ENCODE peak calls at places on chromosomes 2 and 18, in nine cellular contexts. One of them, this sample, is unnamed. For H3K27me3, the result is how much of the 10 kb centered on the place peaks cover.

GRCh38 chr2:48248251-48248933 is 281.6 kb upstream of the STON1 start:
- DNase-seq in colonic mucosa: no peak
- DNase-seq in H9: peak
- DNase-seq in A673: peak
- DNase-seq in right lobe of liver: no peak
- DNase-seq in esophagus muscularis mucosa: no peak
- DNase-seq in psoas muscle: no peak
- DNase-seq in Peyer's patch: no peak
- DNase-seq in tibial artery: no peak
- DNase-seq in this sample: no peak

GRCh38 chr2:8987413-8987812 is 16.1 kb downstream of the MBOAT2 start:
- DNase-seq in colonic mucosa: no peak
- DNase-seq in H9: no peak
- DNase-seq in A673: no peak
- DNase-seq in right lobe of liver: no peak
- DNase-seq in esophagus muscularis mucosa: no peak
- DNase-seq in psoas muscle: no peak
- DNase-seq in Peyer's patch: no peak
- DNase-seq in tibial artery: no peak
- DNase-seq in this sample: no peak

GRCh38 chr2:230717595-230717994 is 5.0 kb downstream of the CAB39 start:
- DNase-seq in colonic mucosa: no peak
- DNase-seq in H9: no peak
- DNase-seq in A673: no peak
- DNase-seq in right lobe of liver: no peak
- DNase-seq in esophagus muscularis mucosa: no peak
- DNase-seq in psoas muscle: no peak
- DNase-seq in Peyer's patch: no peak
- DNase-seq in tibial artery: no peak
- DNase-seq in this sample: no peak

GRCh38 chr18:11733031-11733430 is 44.0 kb downstream of the GNAL start:
- DNase-seq in colonic mucosa: peak
- DNase-seq in H9: peak
- DNase-seq in A673: peak
- DNase-seq in right lobe of liver: peak
- DNase-seq in esophagus muscularis mucosa: peak
- DNase-seq in psoas muscle: peak
- DNase-seq in Peyer's patch: peak
- DNase-seq in tibial artery: peak
- DNase-seq in this sample: no peak

GRCh38 chr2:47165001-47165555 is 10.0 kb upstream of the STPG4 start:
- DNase-seq in colonic mucosa: no peak
- DNase-seq in H9: no peak
- DNase-seq in A673: no peak
- DNase-seq in right lobe of liver: no peak
- DNase-seq in esophagus muscularis mucosa: no peak
- DNase-seq in psoas muscle: no peak
- DNase-seq in Peyer's patch: no peak
- DNase-seq in tibial artery: no peak
- DNase-seq in this sample: no peak

GRCh38 chr2:22078701-22079100 is 954.9 kb downstream of the TDRD15 start:
- DNase-seq in colonic mucosa: no peak
- DNase-seq in H9: no peak
- DNase-seq in A673: peak
- DNase-seq in right lobe of liver: no peak
- DNase-seq in esophagus muscularis mucosa: no peak
- DNase-seq in psoas muscle: no peak
- DNase-seq in Peyer's patch: no peak
- DNase-seq in tibial artery: no peak
- DNase-seq in this sample: no peak

GRCh38 chr2:85971369-85971768 is 82.6 kb upstream of the ST3GAL5 start:
- DNase-seq in colonic mucosa: no peak
- DNase-seq in H9: no peak
- DNase-seq in A673: no peak
- DNase-seq in right lobe of liver: no peak
- DNase-seq in esophagus muscularis mucosa: no peak
- DNase-seq in psoas muscle: no peak
- DNase-seq in Peyer's patch: no peak
- DNase-seq in tibial artery: no peak
- DNase-seq in this sample: no peak

GRCh38 chr18:10518595-10519273 is 7.1 kb upstream of the NAPG start:
- DNase-seq in colonic mucosa: peak
- DNase-seq in H9: no peak
- DNase-seq in A673: peak
- DNase-seq in right lobe of liver: no peak
- DNase-seq in esophagus muscularis mucosa: no peak
- DNase-seq in psoas muscle: peak
- DNase-seq in Peyer's patch: no peak
- DNase-seq in tibial artery: peak
- DNase-seq in this sample: no peak

GRCh38 chr2:23037596-23037995 is 347.4 kb upstream of the KLHL29 start:
- DNase-seq in colonic mucosa: no peak
- DNase-seq in H9: no peak
- DNase-seq in A673: no peak
- DNase-seq in right lobe of liver: no peak
- DNase-seq in esophagus muscularis mucosa: no peak
- DNase-seq in psoas muscle: no peak
- DNase-seq in Peyer's patch: no peak
- DNase-seq in tibial artery: no peak
- DNase-seq in this sample: no peak

GRCh38 chr18:28080876-28081300 is 96.0 kb downstream of the CDH2 start:
- DNase-seq in colonic mucosa: no peak
- DNase-seq in H9: no peak
- DNase-seq in A673: no peak
- DNase-seq in right lobe of liver: no peak
- DNase-seq in esophagus muscularis mucosa: no peak
- DNase-seq in psoas muscle: no peak
- DNase-seq in Peyer's patch: no peak
- DNase-seq in tibial artery: no peak
- DNase-seq in this sample: no peak

GRCh38 chr18:75141166-75141565 is 67.8 kb downstream of the PTGR3 start:
- DNase-seq in colonic mucosa: no peak
- DNase-seq in H9: no peak
- DNase-seq in A673: no peak
- DNase-seq in right lobe of liver: no peak
- DNase-seq in esophagus muscularis mucosa: peak
- DNase-seq in psoas muscle: no peak
- DNase-seq in Peyer's patch: no peak
- DNase-seq in tibial artery: no peak
- DNase-seq in this sample: no peak

GRCh38 chr2:69890881-69891280 is 2.9 kb upstream of the SNRNP27 start:
- DNase-seq in colonic mucosa: no peak
- DNase-seq in H9: no peak
- DNase-seq in A673: no peak
- DNase-seq in right lobe of liver: no peak
- DNase-seq in esophagus muscularis mucosa: no peak
- DNase-seq in psoas muscle: no peak
- DNase-seq in Peyer's patch: no peak
- DNase-seq in tibial artery: no peak
- DNase-seq in this sample: no peak

GRCh38 chr2:238878051-238878735 is 30.3 kb downstream of the TWIST2 start:
- DNase-seq in colonic mucosa: no peak
- DNase-seq in H9: no peak
- DNase-seq in A673: no peak
- DNase-seq in right lobe of liver: no peak
- DNase-seq in esophagus muscularis mucosa: no peak
- DNase-seq in psoas muscle: no peak
- DNase-seq in Peyer's patch: no peak
- DNase-seq in tibial artery: no peak
- DNase-seq in this sample: no peak

GRCh38 chr2:7436096-7436906 is 519.1 kb downstream of the RNF144A start:
- DNase-seq in colonic mucosa: no peak
- DNase-seq in H9: no peak
- DNase-seq in A673: no peak
- DNase-seq in right lobe of liver: no peak
- DNase-seq in esophagus muscularis mucosa: no peak
- DNase-seq in psoas muscle: no peak
- DNase-seq in Peyer's patch: no peak
- DNase-seq in tibial artery: no peak
- DNase-seq in this sample: no peak

GRCh38 chr18:36828157-36828629 is 609 bp downstream of the TPGS2 start:
- DNase-seq in colonic mucosa: peak
- DNase-seq in H9: peak
- DNase-seq in A673: peak
- DNase-seq in right lobe of liver: peak
- DNase-seq in esophagus muscularis mucosa: no peak
- DNase-seq in psoas muscle: peak
- DNase-seq in Peyer's patch: peak
- DNase-seq in tibial artery: peak
- DNase-seq in this sample: no peak

GRCh38 chr18:36830141-36830495 is 1.2 kb downstream of the KIAA1328 start:
- DNase-seq in colonic mucosa: no peak
- DNase-seq in H9: no peak
- DNase-seq in A673: no peak
- DNase-seq in right lobe of liver: no peak
- DNase-seq in esophagus muscularis mucosa: no peak
- DNase-seq in psoas muscle: no peak
- DNase-seq in Peyer's patch: no peak
- DNase-seq in tibial artery: no peak
- DNase-seq in this sample: no peak

GRCh38 chr18:36831139-36831538 is 2.2 kb downstream of the KIAA1328 start:
- DNase-seq in colonic mucosa: no peak
- DNase-seq in H9: no peak
- DNase-seq in A673: no peak
- DNase-seq in right lobe of liver: no peak
- DNase-seq in esophagus muscularis mucosa: no peak
- DNase-seq in psoas muscle: no peak
- DNase-seq in Peyer's patch: no peak
- DNase-seq in tibial artery: no peak
- DNase-seq in this sample: no peak

GRCh38 chr18:36828630-36829361 is at the start of the genes KIAA1328 and TPGS2:
- DNase-seq in colonic mucosa: peak
- DNase-seq in H9: peak
- DNase-seq in A673: peak
- DNase-seq in right lobe of liver: peak
- DNase-seq in esophagus muscularis mucosa: peak
- DNase-seq in psoas muscle: peak
- DNase-seq in Peyer's patch: peak
- DNase-seq in tibial artery: peak
- DNase-seq in this sample: peak

GRCh38 chr18:36829362-36830140 is 624 bp downstream of the KIAA1328 start:
- DNase-seq in colonic mucosa: peak
- DNase-seq in H9: no peak
- DNase-seq in A673: no peak
- DNase-seq in right lobe of liver: no peak
- DNase-seq in esophagus muscularis mucosa: no peak
- DNase-seq in psoas muscle: no peak
- DNase-seq in Peyer's patch: no peak
- DNase-seq in tibial artery: no peak
- DNase-seq in this sample: no peak
- TF ChIP-seq CTCF in colonic mucosa: no peak
- TF ChIP-seq CTCF in H9: peak
- TF ChIP-seq CTCF in A673: no peak
- TF ChIP-seq CTCF in right lobe of liver: no peak
- TF ChIP-seq CTCF in esophagus muscularis mucosa: no peak
- TF ChIP-seq CTCF in psoas muscle: peak
- TF ChIP-seq CTCF in Peyer's patch: no peak
- TF ChIP-seq CTCF in tibial artery: no peak
- TF ChIP-seq CTCF in this sample: no peak

GRCh38 chr2:37894047-37894446 is 31.0 kb upstream of the RMDN2 start:
- DNase-seq in colonic mucosa: no peak
- DNase-seq in H9: no peak
- DNase-seq in A673: no peak
- DNase-seq in right lobe of liver: no peak
- DNase-seq in esophagus muscularis mucosa: no peak
- DNase-seq in psoas muscle: no peak
- DNase-seq in Peyer's patch: no peak
- DNase-seq in tibial artery: no peak
- DNase-seq in this sample: no peak
- H3K27ac ChIP-seq in colonic mucosa: no peak
- H3K27ac ChIP-seq in H9: no peak
- H3K27ac ChIP-seq in A673: no peak
- H3K27ac ChIP-seq in right lobe of liver: no peak
- H3K27ac ChIP-seq in esophagus muscularis mucosa: no peak
- H3K27ac ChIP-seq in psoas muscle: no peak
- H3K27ac ChIP-seq in Peyer's patch: no peak
- H3K27ac ChIP-seq in tibial artery: no peak
- H3K27ac ChIP-seq in this sample: no peak

GRCh38 chr2:121707344-121707919 is 29.2 kb downstream of the NIFK start:
- DNase-seq in colonic mucosa: peak
- DNase-seq in H9: no peak
- DNase-seq in A673: no peak
- DNase-seq in right lobe of liver: no peak
- DNase-seq in esophagus muscularis mucosa: no peak
- DNase-seq in psoas muscle: no peak
- DNase-seq in Peyer's patch: no peak
- DNase-seq in tibial artery: no peak
- DNase-seq in this sample: no peak
- H3K27me3 ChIP-seq in colonic mucosa: under half
- H3K27me3 ChIP-seq in H9: under half
- H3K27me3 ChIP-seq in A673: under half
- H3K27me3 ChIP-seq in right lobe of liver: under half
- H3K27me3 ChIP-seq in esophagus muscularis mucosa: under half
- H3K27me3 ChIP-seq in psoas muscle: under half
- H3K27me3 ChIP-seq in Peyer's patch: under half
- H3K27me3 ChIP-seq in tibial artery: under half
- H3K27me3 ChIP-seq in this sample: under half

DNA sequence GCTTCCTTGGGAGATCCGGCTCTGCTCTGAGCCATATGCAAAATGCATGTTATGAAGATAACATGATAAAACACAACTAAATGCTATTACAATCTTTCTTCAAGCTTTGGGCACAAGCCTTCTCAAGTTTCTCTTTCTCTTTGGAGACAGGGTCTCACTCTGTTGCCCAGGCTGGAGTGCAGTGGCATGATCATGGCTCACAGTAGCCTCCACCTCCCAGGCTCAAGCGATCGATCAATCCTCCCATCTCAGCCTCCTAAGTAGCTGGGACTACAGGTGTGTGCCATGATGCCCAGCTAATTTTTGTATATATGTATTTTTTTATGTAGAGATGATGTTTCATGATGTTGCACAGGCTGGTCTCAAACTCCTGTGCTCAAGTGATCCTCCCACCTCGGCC is 107.7 kb upstream of the SP3 start:
- DNase-seq in colonic mucosa: no peak
- DNase-seq in H9: no peak
- DNase-seq in A673: no peak
- DNase-seq in right lobe of liver: no peak
- DNase-seq in esophagus muscularis mucosa: no peak
- DNase-seq in psoas muscle: no peak
- DNase-seq in Peyer's patch: no peak
- DNase-seq in tibial artery: no peak
- DNase-seq in this sample: no peak
- TF ChIP-seq CTCF in colonic mucosa: no peak
- TF ChIP-seq CTCF in H9: no peak
- TF ChIP-seq CTCF in A673: no peak
- TF ChIP-seq CTCF in right lobe of liver: no peak
- TF ChIP-seq CTCF in esophagus muscularis mucosa: no peak
- TF ChIP-seq CTCF in psoas muscle: no peak
- TF ChIP-seq CTCF in Peyer's patch: no peak
- TF ChIP-seq CTCF in tibial artery: no peak
- TF ChIP-seq CTCF in this sample: no peak